ENCODE peak calls at places on chromosomes 2 and 18, in eight cellular contexts. S is upper lobe of left lung; F is transverse colon; G is OCI-LY7; O is IMR-90; L is CD8-positive, alpha-beta memory T cell; J is CD4-positive, alpha-beta T cell; Y is astrocyte. H is an unnamed sample.

GRCh38 chr2:235055891-235056516 is 104.2 kb downstream of the SH3BP4 start:
- DNase-seq in S (no peak), F (no peak), G (peak; percentile 45), O (no peak), L (no peak), J (no peak), Y (no peak), H (no peak)

GRCh38 chr2:43465234-43465633 is 130.6 kb downstream of the THADA start:
- DNase-seq in S (no peak), F (no peak), G (no peak), O (no peak), L (no peak), J (no peak), Y (no peak), H (no peak)

GRCh38 chr2:95346236-95346737 is 49.1 kb downstream of the KCNIP3 start:
- DNase-seq in S (peak; percentile 93), F (peak; percentile 67), G (no peak), O (peak; percentile 29), L (no peak), J (no peak), Y (no peak), H (peak; percentile 49)

GRCh38 chr2:188940171-188940570 is 34.0 kb upstream of the COL3A1 start:
- DNase-seq in S (no peak), F (no peak), G (no peak), O (peak; percentile 20), L (no peak), J (no peak), Y (peak; percentile 69), H (no peak)

GRCh38 chr2:98121149-98121548 is 34.2 kb downstream of the VWA3B start:
- DNase-seq in S (no peak), F (no peak), G (no peak), O (no peak), L (no peak), J (no peak), Y (no peak), H (no peak)

GRCh38 chr2:36544638-36545338 is 53.2 kb downstream of the FEZ2 start:
- DNase-seq in S (no peak), F (no peak), G (no peak), O (peak; percentile 52), L (no peak), J (no peak), Y (no peak), H (no peak)

GRCh38 chr2:164947281-164947680 is 8.0 kb downstream of the SLC38A11 start:
- DNase-seq in S (no peak), F (no peak), G (no peak), O (no peak), L (no peak), J (no peak), Y (no peak), H (no peak)

GRCh38 chr18:41752826-41753225 is 202.2 kb upstream of the PIK3C3 start:
- DNase-seq in S (no peak), F (no peak), G (no peak), O (no peak), L (no peak), J (no peak), Y (no peak), H (no peak)

GRCh38 chr2:238919307-238919706 is 71.4 kb downstream of the TWIST2 start:
- DNase-seq in S (no peak), F (no peak), G (no peak), O (no peak), L (no peak), J (no peak), Y (no peak), H (no peak)

GRCh38 chr2:230680463-230681195 is 32.0 kb upstream of the CAB39 start:
- DNase-seq in S (no peak), F (no peak), G (no peak), O (peak; percentile 86), L (no peak), J (no peak), Y (peak; percentile 53), H (no peak)

GRCh38 chr2:56587456-56587855 is 403.7 kb downstream of the CCDC85A start:
- DNase-seq in S (no peak), F (no peak), G (no peak), O (no peak), L (no peak), J (no peak), Y (peak; percentile 4), H (no peak)

GRCh38 chr2:31523871-31524492 is 56.8 kb downstream of the SRD5A2 start:
- DNase-seq in S (no peak), F (peak; percentile 49), G (peak; percentile 69), O (peak; percentile 52), L (peak; percentile 15), J (peak; percentile 25), Y (peak; percentile 15), H (no peak)

GRCh38 chr2:286774-287392 is 1.0 kb downstream of the ALKAL2 start:
- DNase-seq in S (no peak), F (no peak), G (no peak), O (no peak), L (no peak), J (no peak), Y (no peak), H (no peak)

GRCh38 chr2:19750136-19750535 is 151.6 kb downstream of the TTC32 start:
- DNase-seq in S (no peak), F (no peak), G (no peak), O (no peak), L (no peak), J (no peak), Y (no peak), H (no peak)

GRCh38 chr2:235619544-235619943 is 125.7 kb downstream of the AGAP1 start:
- DNase-seq in S (no peak), F (no peak), G (no peak), O (no peak), L (no peak), J (no peak), Y (no peak), H (no peak)

GRCh38 chr2:151765760-151766159 is 31.5 kb upstream of the NEB start:
- DNase-seq in S (peak; percentile 37), F (no peak), G (no peak), O (no peak), L (no peak), J (no peak), Y (no peak), H (no peak)

GRCh38 chr2:31511376-31511775 is 69.4 kb downstream of the SRD5A2 start:
- DNase-seq in S (no peak), F (no peak), G (no peak), O (no peak), L (no peak), J (no peak), Y (no peak), H (no peak)

GRCh38 chr18:42730272-42730671 is 385.2 kb downstream of the RIT2 start:
- DNase-seq in S (no peak), F (no peak), G (no peak), O (no peak), L (no peak), J (no peak), Y (no peak), H (no peak)

GRCh38 chr18:63137999-63138448 is 181.5 kb downstream of the BCL2 start:
- DNase-seq in S (peak; percentile 35), F (no peak), G (peak; percentile 74), O (no peak), L (peak; percentile 58), J (no peak), Y (no peak), H (no peak)

GRCh38 chr2:217393585-217394032 is 533.7 kb upstream of the TNP1 start:
- DNase-seq in S (no peak), F (peak; percentile 53), G (no peak), O (peak; percentile 96), L (no peak), J (no peak), Y (peak; percentile 96), H (peak; percentile 38)

GRCh38 chr2:172285010-172285621 is 142.3 kb upstream of the ITGA6 start:
- DNase-seq in S (no peak), F (no peak), G (no peak), O (peak; percentile 78), L (no peak), J (no peak), Y (peak; percentile 83), H (no peak)

GRCh38 chr18:47619771-47620170 is 310.7 kb downstream of the SMAD2 start:
- DNase-seq in S (no peak), F (no peak), G (no peak), O (no peak), L (no peak), J (no peak), Y (no peak), H (no peak)

GRCh38 chr2:20615466-20616241 is 35.2 kb downstream of the HS1BP3 start:
- DNase-seq in S (no peak), F (no peak), G (no peak), O (no peak), L (no peak), J (no peak), Y (no peak), H (no peak)

DNA sequence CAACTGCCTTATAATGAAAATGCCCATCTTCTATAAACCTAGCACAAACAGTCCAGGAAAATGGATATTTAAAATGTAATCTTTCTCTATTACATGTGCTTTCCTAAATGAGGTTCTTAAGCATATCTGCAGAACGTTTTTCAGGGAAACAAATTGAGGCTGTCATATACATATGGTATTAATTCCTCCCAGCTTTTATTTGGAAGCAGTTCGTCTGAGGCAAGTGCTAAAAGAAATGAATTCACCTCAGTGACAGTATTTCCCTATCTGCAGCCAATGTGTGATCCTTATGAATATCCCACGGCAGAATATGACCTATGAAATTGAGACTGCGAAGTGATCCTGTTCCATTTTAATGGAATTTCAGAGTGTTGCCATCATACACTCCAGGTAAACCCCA is 7.1 kb downstream of the MYOM1 start:
- DNase-seq in S (no peak), F (no peak), G (no peak), O (no peak), L (no peak), J (no peak), Y (no peak), H (no peak)
- H3K27ac ChIP-seq in S (no peak overlapping the region), F (peak overlapping the region; percentile 33), G (no peak overlapping the region), O (no peak overlapping the region), L (no peak overlapping the region), J (no peak overlapping the region), Y (no peak overlapping the region), H (no peak overlapping the region)

GRCh38 chr2:128237911-128238697 is 80.6 kb downstream of the HS6ST1 start:
- DNase-seq in S (no peak), F (no peak), G (no peak), O (no peak), L (no peak), J (no peak), Y (peak; percentile 5), H (no peak)
- H3K27ac ChIP-seq in S (no peak overlapping the region), F (no peak overlapping the region), G (no peak overlapping the region), O (no peak overlapping the region), L (no peak overlapping the region), J (no peak overlapping the region), Y (no peak overlapping the region), H (no peak overlapping the region)

GRCh38 chr18:24270358-24270936 is 127.2 kb downstream of the OSBPL1A start:
- DNase-seq in S (no peak), F (no peak), G (no peak), O (peak; percentile 8), L (no peak), J (no peak), Y (no peak), H (no peak)
- H3K27ac ChIP-seq in S (peak overlapping the region; percentile 87), F (peak overlapping the region; percentile 91), G (no peak overlapping the region), O (peak overlapping the region; percentile 17), L (no peak overlapping the region), J (no peak overlapping the region), Y (peak overlapping the region; percentile 71), H (peak overlapping the region; percentile 89)

DNA sequence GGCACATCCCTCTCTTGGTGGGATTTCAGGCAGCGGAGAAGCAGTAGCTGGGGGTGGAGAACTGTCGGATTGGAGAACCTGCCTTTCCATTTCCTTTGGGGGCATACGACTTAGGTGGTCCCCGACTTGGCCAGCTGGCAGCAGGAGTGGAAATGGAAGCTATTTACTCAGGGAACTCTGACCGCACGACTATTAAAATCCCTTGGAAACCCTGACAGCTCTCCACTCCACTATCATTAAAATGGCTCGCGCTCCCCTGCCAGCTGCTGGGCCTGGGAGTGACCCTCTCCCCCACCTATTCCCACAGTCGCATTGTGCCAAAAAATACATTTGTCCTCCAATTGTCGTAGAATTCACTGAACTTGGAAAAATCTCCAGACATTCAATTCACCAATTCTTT is 77.7 kb upstream of the APCDD1 start:
- DNase-seq in S (no peak), F (no peak), G (no peak), O (no peak), L (no peak), J (no peak), Y (peak; percentile 49), H (no peak)
- H3K27ac ChIP-seq in S (no peak overlapping the region), F (no peak overlapping the region), G (no peak overlapping the region), O (peak overlapping the region; percentile 41), L (no peak overlapping the region), J (no peak overlapping the region), Y (no peak overlapping the region), H (no peak overlapping the region)

H was measured in prostate gland.